ENCODE peak calls at places on chromosome 10, in five cellular contexts. One of them, this sample, is unnamed.

GRCh38 chr10:77949167-77949566 is 22.6 kb upstream of the DLG5 start:
- DNase-seq in HepG2: no peak
- DNase-seq in HCT116: peak; percentile 82
- DNase-seq in K562: no peak
- DNase-seq in SK-N-SH: no peak
- DNase-seq in this sample: no peak

GRCh38 chr10:7311256-7312178 is 99.3 kb downstream of the SFMBT2 start:
- DNase-seq in K562: no peak
- DNase-seq in HepG2: no peak
- DNase-seq in SK-N-SH: no peak
- DNase-seq in HCT116: no peak
- DNase-seq in this sample: no peak

GRCh38 chr10:123784216-123784615 is 107.4 kb downstream of the CPXM2 start:
- DNase-seq in HepG2: no peak
- DNase-seq in K562: no peak
- DNase-seq in SK-N-SH: no peak
- DNase-seq in HCT116: no peak
- DNase-seq in this sample: no peak

GRCh38 chr10:101107771-101108170 is 23.3 kb upstream of the TLX1 start:
- DNase-seq in K562: no peak
- DNase-seq in HCT116: no peak
- DNase-seq in SK-N-SH: no peak
- DNase-seq in HepG2: no peak
- DNase-seq in this sample: no peak

GRCh38 chr10:122348512-122348911 is 26.0 kb upstream of the PLEKHA1 start:
- DNase-seq in SK-N-SH: no peak
- DNase-seq in K562: no peak
- DNase-seq in HepG2: no peak
- DNase-seq in HCT116: no peak
- DNase-seq in this sample: no peak

GRCh38 chr10:43390791-43391190 is 18.2 kb downstream of the HNRNPF start:
- DNase-seq in SK-N-SH: peak; percentile 49
- DNase-seq in HCT116: no peak
- DNase-seq in HepG2: peak; percentile 42
- DNase-seq in K562: no peak
- DNase-seq in this sample: no peak

GRCh38 chr10:108662975-108663374 is 1260.3 kb downstream of the XPNPEP1 start:
- DNase-seq in SK-N-SH: no peak
- DNase-seq in HepG2: no peak
- DNase-seq in HCT116: no peak
- DNase-seq in K562: no peak
- DNase-seq in this sample: no peak

GRCh38 chr10:2895616-2896196 is 171.6 kb upstream of the PFKP start:
- DNase-seq in SK-N-SH: no peak
- DNase-seq in HepG2: no peak
- DNase-seq in K562: no peak
- DNase-seq in HCT116: no peak
- DNase-seq in this sample: no peak

GRCh38 chr10:124566981-124567835 is 105.6 kb downstream of the LHPP start:
- DNase-seq in SK-N-SH: no peak
- DNase-seq in K562: no peak
- DNase-seq in HCT116: no peak
- DNase-seq in HepG2: no peak
- DNase-seq in this sample: no peak

GRCh38 chr10:90561666-90562065 is 296.2 kb downstream of the HTR7 start:
- DNase-seq in SK-N-SH: no peak
- DNase-seq in K562: no peak
- DNase-seq in HCT116: no peak
- DNase-seq in HepG2: no peak
- DNase-seq in this sample: no peak

GRCh38 chr10:119395287-119396007 is 147.1 kb downstream of the RGS10 start:
- DNase-seq in SK-N-SH: no peak
- DNase-seq in K562: no peak
- DNase-seq in HepG2: no peak
- DNase-seq in HCT116: no peak
- DNase-seq in this sample: no peak

GRCh38 chr10:100825946-100826660 is 80.7 kb downstream of the PAX2 start:
- DNase-seq in K562: no peak
- DNase-seq in HepG2: no peak
- DNase-seq in SK-N-SH: no peak
- DNase-seq in HCT116: no peak
- DNase-seq in this sample: no peak

GRCh38 chr10:78657622-78658165 is 411.1 kb upstream of the ZMIZ1 start:
- DNase-seq in HCT116: peak; percentile 43
- DNase-seq in HepG2: peak; percentile 79
- DNase-seq in SK-N-SH: peak; percentile 60
- DNase-seq in K562: peak; percentile 78
- DNase-seq in this sample: no peak

GRCh38 chr10:17128261-17128660 is 1.4 kb downstream of the CUBN start:
- DNase-seq in SK-N-SH: no peak
- DNase-seq in HepG2: no peak
- DNase-seq in K562: no peak
- DNase-seq in HCT116: no peak
- DNase-seq in this sample: no peak

GRCh38 chr10:97858001-97858439 is 8.4 kb downstream of the GOLGA7B start:
- DNase-seq in HCT116: no peak
- DNase-seq in K562: no peak
- DNase-seq in SK-N-SH: no peak
- DNase-seq in HepG2: no peak
- DNase-seq in this sample: no peak

GRCh38 chr10:92970301-92971070 is 90.1 kb upstream of the CYP26C1 start:
- DNase-seq in HepG2: no peak
- DNase-seq in HCT116: no peak
- DNase-seq in K562: no peak
- DNase-seq in SK-N-SH: no peak
- DNase-seq in this sample: no peak

GRCh38 chr10:485776-486572 is 203.5 kb downstream of the DIP2C start:
- DNase-seq in HCT116: no peak
- DNase-seq in HepG2: no peak
- DNase-seq in K562: no peak
- DNase-seq in SK-N-SH: peak; percentile 70
- DNase-seq in this sample: no peak

GRCh38 chr10:79084012-79084971 is 15.5 kb downstream of the ZMIZ1 start:
- DNase-seq in HCT116: no peak
- DNase-seq in K562: peak; percentile 87
- DNase-seq in HepG2: peak; percentile 93
- DNase-seq in SK-N-SH: peak; percentile 59
- DNase-seq in this sample: no peak

GRCh38 chr10:46106410-46107255 is 60.6 kb upstream of the MSMB start:
- DNase-seq in SK-N-SH: peak; percentile 86
- DNase-seq in HCT116: peak; percentile 21
- DNase-seq in HepG2: peak; percentile 73
- DNase-seq in K562: peak; percentile 62
- DNase-seq in this sample: no peak

GRCh38 chr10:74824184-74825032 is 2.0 kb upstream of the KAT6B start:
- DNase-seq in HCT116: no peak
- DNase-seq in SK-N-SH: peak; percentile 66
- DNase-seq in HepG2: peak; percentile 15
- DNase-seq in K562: peak; percentile 30
- DNase-seq in this sample: no peak

GRCh38 chr10:44913312-44914079 is 2.4 kb downstream of the TMEM72 start:
- DNase-seq in K562: peak; percentile 84
- DNase-seq in HepG2: no peak
- DNase-seq in HCT116: no peak
- DNase-seq in SK-N-SH: no peak
- DNase-seq in this sample: no peak

GRCh38 chr10:55203319-55203718 is 402.3 kb upstream of the PCDH15 start:
- DNase-seq in K562: no peak
- DNase-seq in HCT116: no peak
- DNase-seq in HepG2: no peak
- DNase-seq in SK-N-SH: no peak
- DNase-seq in this sample: no peak

GRCh38 chr10:117373848-117374505 is 1.3 kb downstream of the PDZD8 start:
- DNase-seq in K562: peak; percentile 14
- DNase-seq in HepG2: no peak
- DNase-seq in HCT116: no peak
- DNase-seq in SK-N-SH: peak; percentile 47
- DNase-seq in this sample: no peak

GRCh38 chr10:16545126-16545736 is 23.6 kb upstream of the C1QL3 start:
- DNase-seq in K562: peak; percentile 46
- DNase-seq in SK-N-SH: peak; percentile 50
- DNase-seq in HepG2: peak; percentile 13
- DNase-seq in HCT116: peak; percentile 6
- DNase-seq in this sample: no peak

GRCh38 chr10:110872145-110872983 is 636 bp downstream of the PDCD4 start:
- DNase-seq in HCT116: no peak
- DNase-seq in SK-N-SH: peak; percentile 86
- DNase-seq in HepG2: peak; percentile 69
- DNase-seq in K562: peak; percentile 50
- DNase-seq in this sample: no peak

GRCh38 chr10:44295619-44296222 is 89.2 kb downstream of the CXCL12 start:
- DNase-seq in K562: no peak
- DNase-seq in HCT116: no peak
- DNase-seq in SK-N-SH: no peak
- DNase-seq in HepG2: no peak
- DNase-seq in this sample: no peak

GRCh38 chr10:115093286-115093775 is at the start of gene ATRNL1:
- DNase-seq in K562: no peak
- DNase-seq in HepG2: no peak
- DNase-seq in HCT116: no peak
- DNase-seq in SK-N-SH: peak; percentile 93
- DNase-seq in this sample: no peak

GRCh38 chr10:113000876-113001598 is 51.0 kb downstream of the TCF7L2 start:
- DNase-seq in HCT116: no peak
- DNase-seq in K562: no peak
- DNase-seq in SK-N-SH: no peak
- DNase-seq in HepG2: no peak
- DNase-seq in this sample: no peak

GRCh38 chr10:89556590-89556989 is 21.2 kb upstream of the SLC16A12 start:
- DNase-seq in SK-N-SH: no peak
- DNase-seq in K562: no peak
- DNase-seq in HCT116: no peak
- DNase-seq in HepG2: no peak
- DNase-seq in this sample: no peak

GRCh38 chr10:4067552-4068254 is 282.7 kb upstream of the KLF6 start:
- DNase-seq in HCT116: no peak
- DNase-seq in SK-N-SH: no peak
- DNase-seq in HepG2: no peak
- DNase-seq in K562: no peak
- DNase-seq in this sample: no peak

GRCh38 chr10:98425511-98426352 is 10.8 kb upstream of the PYROXD2 start:
- DNase-seq in HepG2: peak; percentile 29
- DNase-seq in K562: peak; percentile 61
- DNase-seq in HCT116: peak; percentile 48
- DNase-seq in SK-N-SH: peak; percentile 78
- DNase-seq in this sample: no peak

GRCh38 chr10:112039823-112040222 is 143.7 kb downstream of the GPAM start:
- DNase-seq in HepG2: no peak
- DNase-seq in SK-N-SH: no peak
- DNase-seq in K562: no peak
- DNase-seq in HCT116: no peak
- DNase-seq in this sample: no peak

GRCh38 chr10:23656735-23657134 is 217.9 kb downstream of the OTUD1 start:
- DNase-seq in HCT116: no peak
- DNase-seq in HepG2: no peak
- DNase-seq in K562: no peak
- DNase-seq in SK-N-SH: no peak
- DNase-seq in this sample: no peak

GRCh38 chr10:102785818-102786217 is 42.1 kb downstream of the WBP1L start:
- DNase-seq in HCT116: no peak
- DNase-seq in SK-N-SH: no peak
- DNase-seq in HepG2: no peak
- DNase-seq in K562: no peak
- DNase-seq in this sample: no peak

GRCh38 chr10:73248259-73248724 is 1.2 kb upstream of the DNAJC9 start:
- DNase-seq in SK-N-SH: no peak
- DNase-seq in HepG2: no peak
- DNase-seq in K562: peak; percentile 18
- DNase-seq in HCT116: no peak
- DNase-seq in this sample: no peak

GRCh38 chr10:73247509-73248258 is 629 bp upstream of the DNAJC9 start:
- DNase-seq in HCT116: no peak
- DNase-seq in SK-N-SH: no peak
- DNase-seq in HepG2: no peak
- DNase-seq in K562: peak; percentile 28
- DNase-seq in this sample: no peak

GRCh38 chr10:73253226-73253557 is 748 bp upstream of the MRPS16 start:
- DNase-seq in K562: peak; percentile 71
- DNase-seq in SK-N-SH: no peak
- DNase-seq in HCT116: no peak
- DNase-seq in HepG2: peak; percentile 30
- DNase-seq in this sample: no peak

GRCh38 chr10:73251683-73252444 is 580 bp downstream of the MRPS16 start:
- DNase-seq in HCT116: no peak
- DNase-seq in K562: peak; percentile 58
- DNase-seq in HepG2: peak; percentile 69
- DNase-seq in SK-N-SH: peak; percentile 37
- DNase-seq in this sample: no peak

GRCh38 chr10:73252445-73253225 is at the start of gene MRPS16:
- DNase-seq in K562: peak; percentile 96
- DNase-seq in HepG2: peak; percentile 95
- DNase-seq in SK-N-SH: peak; percentile 92
- DNase-seq in HCT116: peak; percentile 93
- DNase-seq in this sample: peak; percentile 88
- TF ChIP-seq CTCF in K562: no peak
- TF ChIP-seq CTCF in HepG2: no peak
- TF ChIP-seq CTCF in SK-N-SH: no peak
- TF ChIP-seq CTCF in HCT116: no peak
- TF ChIP-seq CTCF in this sample: no peak

GRCh38 chr10:87913170-87913921 is 49.9 kb downstream of the PTEN start:
- DNase-seq in HepG2: no peak
- DNase-seq in K562: no peak
- DNase-seq in HCT116: no peak
- DNase-seq in SK-N-SH: no peak
- DNase-seq in this sample: no peak

GRCh38 chr10:87915989-87916388 is 52.6 kb downstream of the PTEN start:
- DNase-seq in HepG2: no peak
- DNase-seq in K562: no peak
- DNase-seq in HCT116: no peak
- DNase-seq in SK-N-SH: no peak
- DNase-seq in this sample: no peak

GRCh38 chr10:87918254-87918859 is 54.9 kb downstream of the PTEN start:
- DNase-seq in K562: no peak
- DNase-seq in HepG2: no peak
- DNase-seq in HCT116: no peak
- DNase-seq in SK-N-SH: no peak
- DNase-seq in this sample: no peak

GRCh38 chr10:87916515-87916914 is 53.1 kb downstream of the PTEN start:
- DNase-seq in K562: no peak
- DNase-seq in SK-N-SH: no peak
- DNase-seq in HepG2: no peak
- DNase-seq in HCT116: no peak
- DNase-seq in this sample: no peak

GRCh38 chr10:87915406-87915805 is 52.0 kb downstream of the PTEN start:
- DNase-seq in HepG2: no peak
- DNase-seq in SK-N-SH: no peak
- DNase-seq in K562: no peak
- DNase-seq in HCT116: no peak
- DNase-seq in this sample: no peak
- TF ChIP-seq JUND in HepG2: no peak
- TF ChIP-seq JUND in SK-N-SH: no peak
- TF ChIP-seq JUND in K562: no peak
- TF ChIP-seq JUND in HCT116: no peak
- TF ChIP-seq JUND in this sample: no peak

GRCh38 chr10:13528875-13529713 is at the start of gene BEND7:
- DNase-seq in HepG2: no peak
- DNase-seq in SK-N-SH: peak; percentile 95
- DNase-seq in HCT116: no peak
- DNase-seq in K562: peak; percentile 89
- DNase-seq in this sample: no peak
- TF ChIP-seq CTCF in HepG2: no peak
- TF ChIP-seq CTCF in SK-N-SH: no peak
- TF ChIP-seq CTCF in HCT116: no peak
- TF ChIP-seq CTCF in K562: no peak
- TF ChIP-seq CTCF in this sample: no peak

GRCh38 chr10:34526186-34526585 is 288.9 kb downstream of the PARD3 start:
- DNase-seq in HCT116: no peak
- DNase-seq in SK-N-SH: no peak
- DNase-seq in K562: no peak
- DNase-seq in HepG2: no peak
- DNase-seq in this sample: no peak
- TF ChIP-seq JUND in HCT116: no peak
- TF ChIP-seq JUND in SK-N-SH: no peak
- TF ChIP-seq JUND in K562: no peak
- TF ChIP-seq JUND in HepG2: no peak
- TF ChIP-seq JUND in this sample: no peak